ENCODE peak calls at places on chromosomes 7 and 10, in five cellular contexts. E, Q, F, D and T are unnamed samples.

GRCh38 chr7:87213801-87214200 is 5.7 kb downstream of the TMEM243 start:
- DNase-seq in E (no peak), Q (no peak), F (peak), D (no peak), T (no peak)

GRCh38 chr10:121696854-121697253 is 98.6 kb upstream of the FGFR2 start:
- DNase-seq in E (no peak), Q (peak), F (peak), D (no peak), T (peak)

GRCh38 chr7:45325378-45325777 is 167.8 kb downstream of the RAMP3 start:
- DNase-seq in E (no peak), Q (no peak), F (no peak), D (no peak), T (no peak)

GRCh38 chr7:98562336-98563182 is 54.5 kb upstream of the NPTX2 start:
- DNase-seq in E (no peak), Q (no peak), F (no peak), D (no peak), T (no peak)

GRCh38 chr10:26380815-26381214 is 57.3 kb upstream of the APBB1IP start:
- DNase-seq in E (no peak), Q (no peak), F (peak), D (no peak), T (no peak)

GRCh38 chr7:381211-382117 is 91.5 kb downstream of the FOXL3 start:
- DNase-seq in E (no peak), Q (no peak), F (no peak), D (peak), T (no peak)

GRCh38 chr10:119441151-119441821 is 101.2 kb downstream of the RGS10 start:
- DNase-seq in E (no peak), Q (no peak), F (peak), D (no peak), T (no peak)

GRCh38 chr10:29199344-29199743 is 89.5 kb upstream of the LYZL1 start:
- DNase-seq in E (no peak), Q (peak), F (no peak), D (no peak), T (no peak)

GRCh38 chr7:100632951-100633717 is 8.2 kb downstream of the TFR2 start:
- DNase-seq in E (peak), Q (peak), F (peak), D (no peak), T (peak)

GRCh38 chr7:27753863-27754262 is 13.9 kb downstream of the TAX1BP1 start:
- DNase-seq in E (no peak), Q (no peak), F (no peak), D (no peak), T (no peak)

GRCh38 chr10:121596668-121597503 is 1.4 kb downstream of the FGFR2 start:
- DNase-seq in E (no peak), Q (peak), F (peak), D (peak), T (peak)

GRCh38 chr10:77501152-77501845 is 136.3 kb downstream of the KCNMA1 start:
- DNase-seq in E (no peak), Q (no peak), F (peak), D (no peak), T (no peak)

GRCh38 chr7:132455306-132455705 is 121.0 kb downstream of the PLXNA4 start:
- DNase-seq in E (no peak), Q (no peak), F (no peak), D (no peak), T (no peak)

GRCh38 chr7:142853739-142854504 is 954 bp upstream of the EPHB6 start:
- DNase-seq in E (peak), Q (peak), F (peak), D (peak), T (peak)

GRCh38 chr7:106563466-106564150 is 97.3 kb downstream of the CCDC71L start:
- DNase-seq in E (no peak), Q (no peak), F (peak), D (no peak), T (no peak)

GRCh38 chr10:81655986-81656385 is 219.0 kb upstream of the NRG3 start:
- DNase-seq in E (no peak), Q (no peak), F (no peak), D (no peak), T (no peak)

GRCh38 chr7:85172530-85172941 is 14.3 kb downstream of the SEMA3D start:
- DNase-seq in E (no peak), Q (no peak), F (peak), D (no peak), T (no peak)

GRCh38 chr7:16915405-16915804 is 33.6 kb upstream of the AGR3 start:
- DNase-seq in E (no peak), Q (no peak), F (peak), D (peak), T (peak)

GRCh38 chr7:108094933-108095710 is 35.0 kb downstream of the LAMB4 start:
- DNase-seq in E (no peak), Q (no peak), F (peak), D (no peak), T (no peak)

GRCh38 chr7:149007615-149008014 is 20.7 kb downstream of the PDIA4 start:
- DNase-seq in E (no peak), Q (no peak), F (no peak), D (no peak), T (no peak)

GRCh38 chr10:22453948-22454347 is 108.7 kb downstream of the SPAG6 start:
- DNase-seq in E (no peak), Q (no peak), F (no peak), D (no peak), T (no peak)

GRCh38 chr7:135168001-135168400 is 2.5 kb downstream of the CYREN start:
- DNase-seq in E (peak), Q (no peak), F (no peak), D (no peak), T (no peak)

GRCh38 chr7:142905759-142906158 is 20.2 kb upstream of the TRPV6 start:
- DNase-seq in E (no peak), Q (no peak), F (no peak), D (no peak), T (no peak)

GRCh38 chr7:29285451-29285807 is 90.9 kb downstream of the CHN2 start:
- DNase-seq in E (no peak), Q (no peak), F (peak), D (no peak), T (no peak)

GRCh38 chr7:38881947-38882684 is 26.9 kb downstream of the VPS41 start:
- DNase-seq in E (no peak), Q (no peak), F (no peak), D (no peak), T (no peak)

GRCh38 chr7:131300078-131300477 is 27.6 kb upstream of the MKLN1 start:
- DNase-seq in E (no peak), Q (no peak), F (no peak), D (no peak), T (no peak)

GRCh38 chr7:153258686-153259085 is 499.1 kb downstream of the ACTR3B start:
- DNase-seq in E (no peak), Q (peak), F (no peak), D (no peak), T (peak)

GRCh38 chr10:84493951-84494848 is 165.8 kb downstream of the CCSER2 start:
- DNase-seq in E (no peak), Q (no peak), F (peak), D (no peak), T (peak)

GRCh38 chr10:110074298-110074697 is 66.5 kb downstream of the ADD3 start:
- DNase-seq in E (no peak), Q (no peak), F (peak), D (no peak), T (no peak)

GRCh38 chr10:4767033-4767814 is 58.8 kb upstream of the AKR1E2 start:
- DNase-seq in E (no peak), Q (peak), F (peak), D (no peak), T (no peak)

GRCh38 chr10:11424456-11425287 is 186.8 kb downstream of the USP6NL start:
- DNase-seq in E (no peak), Q (peak), F (peak), D (no peak), T (peak)

GRCh38 chr10:99365761-99366160 is 36.6 kb downstream of the CNNM1 start:
- DNase-seq in E (no peak), Q (no peak), F (peak), D (no peak), T (no peak)

GRCh38 chr10:47354162-47354561 is 6.0 kb downstream of the RBP3 start:
- DNase-seq in E (no peak), Q (no peak), F (peak), D (peak), T (no peak)

GRCh38 chr10:48444266-48444665 is 137.8 kb downstream of the MAPK8 start:
- DNase-seq in E (no peak), Q (peak), F (peak), D (no peak), T (peak)

GRCh38 chr7:53351681-53352080 is 316.2 kb downstream of the POM121L12 start:
- DNase-seq in E (no peak), Q (no peak), F (no peak), D (no peak), T (no peak)